ENCODE peak calls at places on chromosomes 3 and 15, in nine cellular contexts. One of them, this sample, is unnamed.

GRCh38 chr15:47742742-47743141 is 25.4 kb downstream of the SEMA6D start:
- DNase-seq in right atrium auricular region: no peak
- DNase-seq in brain microvascular endothelial cell: no peak
- DNase-seq in astrocyte of the spinal cord: no peak
- DNase-seq in MM.1S: no peak
- DNase-seq in nephron progenitor cell: no peak
- DNase-seq in cardiac fibroblast: no peak
- DNase-seq in MCF 10A: no peak
- DNase-seq in tibial artery: no peak
- DNase-seq in this sample: no peak

GRCh38 chr15:91243806-91244205 is 143.7 kb downstream of the SV2B start:
- DNase-seq in brain microvascular endothelial cell: no peak
- DNase-seq in astrocyte of the spinal cord: no peak
- DNase-seq in MCF 10A: peak; percentile 21
- DNase-seq in tibial artery: no peak
- DNase-seq in right atrium auricular region: no peak
- DNase-seq in nephron progenitor cell: no peak
- DNase-seq in cardiac fibroblast: no peak
- DNase-seq in MM.1S: no peak
- DNase-seq in this sample: no peak

GRCh38 chr3:17478673-17479072 is 263.8 kb downstream of the TBC1D5 start:
- DNase-seq in nephron progenitor cell: no peak
- DNase-seq in cardiac fibroblast: peak; percentile 93
- DNase-seq in astrocyte of the spinal cord: peak; percentile 33
- DNase-seq in MCF 10A: peak; percentile 39
- DNase-seq in MM.1S: no peak
- DNase-seq in brain microvascular endothelial cell: peak; percentile 77
- DNase-seq in right atrium auricular region: no peak
- DNase-seq in tibial artery: no peak
- DNase-seq in this sample: no peak

GRCh38 chr3:160950542-160950941 is 154.6 kb downstream of the B3GALNT1 start:
- DNase-seq in astrocyte of the spinal cord: no peak
- DNase-seq in right atrium auricular region: no peak
- DNase-seq in cardiac fibroblast: no peak
- DNase-seq in nephron progenitor cell: no peak
- DNase-seq in MM.1S: no peak
- DNase-seq in MCF 10A: no peak
- DNase-seq in brain microvascular endothelial cell: no peak
- DNase-seq in tibial artery: no peak
- DNase-seq in this sample: no peak

GRCh38 chr15:25694238-25694584 is 168.9 kb downstream of the ATP10A start:
- DNase-seq in right atrium auricular region: no peak
- DNase-seq in astrocyte of the spinal cord: no peak
- DNase-seq in nephron progenitor cell: no peak
- DNase-seq in MM.1S: no peak
- DNase-seq in cardiac fibroblast: no peak
- DNase-seq in brain microvascular endothelial cell: no peak
- DNase-seq in MCF 10A: no peak
- DNase-seq in tibial artery: no peak
- DNase-seq in this sample: no peak

GRCh38 chr15:86879250-86880229 is 799.9 kb downstream of the AGBL1 start:
- DNase-seq in right atrium auricular region: no peak
- DNase-seq in MCF 10A: no peak
- DNase-seq in cardiac fibroblast: no peak
- DNase-seq in brain microvascular endothelial cell: no peak
- DNase-seq in tibial artery: no peak
- DNase-seq in nephron progenitor cell: no peak
- DNase-seq in MM.1S: no peak
- DNase-seq in astrocyte of the spinal cord: no peak
- DNase-seq in this sample: no peak

GRCh38 chr15:52191207-52191606 is at the start of gene GNB5:
- DNase-seq in right atrium auricular region: no peak
- DNase-seq in MM.1S: no peak
- DNase-seq in astrocyte of the spinal cord: no peak
- DNase-seq in MCF 10A: no peak
- DNase-seq in nephron progenitor cell: no peak
- DNase-seq in cardiac fibroblast: no peak
- DNase-seq in tibial artery: no peak
- DNase-seq in brain microvascular endothelial cell: no peak
- DNase-seq in this sample: no peak

GRCh38 chr15:93974804-93975481 is 256.4 kb upstream of the MCTP2 start:
- DNase-seq in MCF 10A: peak; percentile 70
- DNase-seq in tibial artery: no peak
- DNase-seq in astrocyte of the spinal cord: peak; percentile 53
- DNase-seq in nephron progenitor cell: peak; percentile 10
- DNase-seq in brain microvascular endothelial cell: peak; percentile 35
- DNase-seq in right atrium auricular region: no peak
- DNase-seq in cardiac fibroblast: peak; percentile 43
- DNase-seq in MM.1S: peak; percentile 30
- DNase-seq in this sample: no peak

GRCh38 chr3:59266551-59266950 is 216.7 kb upstream of the CFAP20DC start:
- DNase-seq in cardiac fibroblast: peak; percentile 8
- DNase-seq in tibial artery: no peak
- DNase-seq in MCF 10A: no peak
- DNase-seq in nephron progenitor cell: no peak
- DNase-seq in MM.1S: no peak
- DNase-seq in right atrium auricular region: no peak
- DNase-seq in brain microvascular endothelial cell: peak; percentile 20
- DNase-seq in astrocyte of the spinal cord: peak; percentile 30
- DNase-seq in this sample: no peak

GRCh38 chr3:25468866-25469319 is 40.8 kb downstream of the RARB start:
- DNase-seq in MM.1S: no peak
- DNase-seq in nephron progenitor cell: peak; percentile 18
- DNase-seq in astrocyte of the spinal cord: peak; percentile 74
- DNase-seq in MCF 10A: no peak
- DNase-seq in brain microvascular endothelial cell: peak; percentile 71
- DNase-seq in right atrium auricular region: peak; percentile 83
- DNase-seq in tibial artery: peak; percentile 72
- DNase-seq in cardiac fibroblast: peak; percentile 89
- DNase-seq in this sample: no peak

DNA sequence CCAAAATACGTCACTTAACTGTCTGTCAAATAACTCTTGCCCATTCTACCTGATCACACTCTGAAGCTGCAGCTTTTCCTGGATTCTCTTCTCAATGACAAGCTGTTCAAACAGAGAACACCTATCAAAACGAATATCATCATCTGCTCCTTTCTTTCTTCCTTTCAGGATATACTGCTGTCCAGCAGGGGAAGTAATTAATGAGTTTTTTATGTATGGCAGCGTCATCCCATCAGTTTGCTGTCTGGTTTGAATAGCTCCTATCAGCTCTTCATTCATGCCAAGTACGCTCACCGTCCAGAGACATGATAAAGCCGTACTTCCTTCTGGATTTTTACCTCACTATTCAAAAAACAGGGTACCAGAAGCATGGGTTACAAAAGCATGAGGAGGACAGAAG is at the start of gene CHRM5:
- DNase-seq in brain microvascular endothelial cell: no peak
- DNase-seq in cardiac fibroblast: no peak
- DNase-seq in tibial artery: no peak
- DNase-seq in MM.1S: no peak
- DNase-seq in nephron progenitor cell: no peak
- DNase-seq in right atrium auricular region: no peak
- DNase-seq in astrocyte of the spinal cord: no peak
- DNase-seq in MCF 10A: no peak
- DNase-seq in this sample: no peak
- TF ChIP-seq CTCF in brain microvascular endothelial cell: peak; percentile 4
- TF ChIP-seq CTCF in cardiac fibroblast: no peak
- TF ChIP-seq CTCF in tibial artery: no peak
- TF ChIP-seq CTCF in MM.1S: no peak
- TF ChIP-seq CTCF in nephron progenitor cell: no peak
- TF ChIP-seq CTCF in right atrium auricular region: no peak
- TF ChIP-seq CTCF in astrocyte of the spinal cord: no peak
- TF ChIP-seq CTCF in MCF 10A: no peak
- TF ChIP-seq CTCF in this sample: no peak

DNA sequence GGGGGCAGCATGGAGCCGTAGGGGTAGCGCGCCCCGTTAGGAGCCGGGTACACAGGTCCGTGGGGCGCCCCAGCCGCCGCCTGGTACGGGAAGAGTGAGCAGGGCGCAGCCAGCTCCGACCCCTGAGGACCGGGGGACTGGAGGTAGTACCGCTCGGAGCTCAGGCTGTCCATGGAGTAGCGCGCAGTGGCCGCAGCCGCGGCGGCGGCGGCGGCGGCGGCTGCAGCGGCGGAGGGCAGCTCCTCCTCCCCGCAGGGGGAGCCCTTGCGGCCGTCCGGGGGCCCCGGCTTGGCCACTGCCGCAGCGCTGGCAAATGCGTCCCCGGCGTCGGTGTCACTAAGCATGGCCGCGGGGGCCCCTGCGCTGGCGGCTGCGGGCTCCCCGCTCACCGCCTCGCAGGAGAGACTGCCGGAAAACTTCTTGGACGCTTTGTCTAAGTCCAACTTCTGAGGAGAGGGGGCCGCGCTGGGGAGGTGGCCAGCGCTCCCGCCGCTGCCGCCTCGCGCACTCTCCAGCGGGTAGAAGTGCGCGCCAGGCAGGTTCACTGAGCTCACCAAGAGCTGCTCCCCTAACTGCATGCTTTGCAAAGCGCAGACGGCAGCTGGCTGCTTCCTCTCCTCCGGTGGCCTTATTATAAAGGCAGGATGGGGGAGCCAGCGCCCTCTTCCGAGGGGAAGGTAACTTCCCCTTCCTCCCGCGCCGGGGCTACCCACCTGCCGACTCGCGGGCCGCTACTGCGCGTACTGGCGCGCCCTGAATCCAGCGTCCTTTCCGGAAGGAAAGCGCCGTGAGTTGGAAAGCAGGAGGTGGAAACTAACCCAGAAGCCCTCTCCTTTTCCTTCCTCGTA is at the start of gene EOMES:
- DNase-seq in nephron progenitor cell: peak; percentile 64
- DNase-seq in MM.1S: peak; percentile 68
- DNase-seq in tibial artery: no peak
- DNase-seq in MCF 10A: peak; percentile 70
- DNase-seq in astrocyte of the spinal cord: peak; percentile 58
- DNase-seq in brain microvascular endothelial cell: no peak
- DNase-seq in right atrium auricular region: no peak
- DNase-seq in cardiac fibroblast: peak; percentile 60
- DNase-seq in this sample: peak; percentile 67
- TF ChIP-seq CTCF in nephron progenitor cell: peak; percentile 5
- TF ChIP-seq CTCF in MM.1S: peak; percentile 37
- TF ChIP-seq CTCF in tibial artery: no peak
- TF ChIP-seq CTCF in MCF 10A: peak; percentile 82
- TF ChIP-seq CTCF in astrocyte of the spinal cord: peak; percentile 4
- TF ChIP-seq CTCF in brain microvascular endothelial cell: peak; percentile 39
- TF ChIP-seq CTCF in right atrium auricular region: no peak
- TF ChIP-seq CTCF in cardiac fibroblast: peak; percentile 19
- TF ChIP-seq CTCF in this sample: peak; percentile 59

GRCh38 chr3:33658971-33659848 is 58.8 kb downstream of the CLASP2 start:
- DNase-seq in cardiac fibroblast: peak; percentile 68
- DNase-seq in brain microvascular endothelial cell: peak; percentile 74
- DNase-seq in astrocyte of the spinal cord: peak; percentile 89
- DNase-seq in nephron progenitor cell: peak; percentile 61
- DNase-seq in right atrium auricular region: peak; percentile 68
- DNase-seq in MCF 10A: peak; percentile 53
- DNase-seq in MM.1S: peak; percentile 91
- DNase-seq in tibial artery: peak; percentile 65
- DNase-seq in this sample: peak; percentile 39
- TF ChIP-seq CTCF in cardiac fibroblast: no peak
- TF ChIP-seq CTCF in brain microvascular endothelial cell: no peak
- TF ChIP-seq CTCF in astrocyte of the spinal cord: no peak
- TF ChIP-seq CTCF in nephron progenitor cell: no peak
- TF ChIP-seq CTCF in right atrium auricular region: no peak
- TF ChIP-seq CTCF in MCF 10A: no peak
- TF ChIP-seq CTCF in MM.1S: no peak
- TF ChIP-seq CTCF in tibial artery: no peak
- TF ChIP-seq CTCF in this sample: no peak

DNA sequence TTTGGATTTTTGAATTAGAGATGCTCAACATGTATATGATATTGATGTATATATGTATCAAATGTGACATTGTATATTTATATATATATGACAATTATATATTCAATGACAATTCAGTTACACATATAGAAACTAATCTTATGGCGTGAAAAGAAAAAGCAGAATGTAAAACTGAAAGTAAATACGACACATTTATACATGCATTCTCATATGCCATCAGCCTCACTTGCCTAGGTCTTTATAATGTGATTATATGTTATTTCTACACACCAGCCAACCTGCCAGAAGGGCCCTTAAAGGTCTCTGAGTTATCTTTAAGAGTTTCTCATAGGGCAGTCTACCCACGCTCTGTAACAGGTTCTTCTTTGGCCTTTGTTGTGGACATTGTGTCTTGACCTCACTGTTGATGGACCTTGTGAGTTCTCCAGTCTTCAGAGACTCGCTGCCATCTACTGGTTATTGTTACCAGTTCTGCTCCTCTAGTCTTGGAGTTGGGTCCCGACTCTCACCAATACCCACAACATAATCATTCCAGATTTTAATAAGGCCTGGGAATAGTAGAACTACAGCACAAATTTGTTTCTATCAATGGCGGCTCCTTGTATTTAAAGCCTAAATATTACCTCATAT is 371.5 kb upstream of the GOLIM4 start:
- DNase-seq in MM.1S: peak; percentile 84
- DNase-seq in tibial artery: no peak
- DNase-seq in cardiac fibroblast: peak; percentile 51
- DNase-seq in astrocyte of the spinal cord: peak; percentile 45
- DNase-seq in nephron progenitor cell: no peak
- DNase-seq in brain microvascular endothelial cell: peak; percentile 74
- DNase-seq in right atrium auricular region: no peak
- DNase-seq in MCF 10A: peak; percentile 24
- DNase-seq in this sample: no peak
- TF ChIP-seq CTCF in MM.1S: peak; percentile 75
- TF ChIP-seq CTCF in tibial artery: no peak
- TF ChIP-seq CTCF in cardiac fibroblast: peak; percentile 26
- TF ChIP-seq CTCF in astrocyte of the spinal cord: peak; percentile 51
- TF ChIP-seq CTCF in nephron progenitor cell: peak; percentile 22
- TF ChIP-seq CTCF in brain microvascular endothelial cell: peak; percentile 74
- TF ChIP-seq CTCF in right atrium auricular region: no peak
- TF ChIP-seq CTCF in MCF 10A: peak; percentile 9
- TF ChIP-seq CTCF in this sample: no peak

GRCh38 chr3:63908081-63908736 is 4.0 kb downstream of the SCAANT1 start:
- DNase-seq in tibial artery: no peak
- DNase-seq in MCF 10A: no peak
- DNase-seq in right atrium auricular region: no peak
- DNase-seq in MM.1S: no peak
- DNase-seq in cardiac fibroblast: no peak
- DNase-seq in astrocyte of the spinal cord: peak; percentile 33
- DNase-seq in brain microvascular endothelial cell: no peak
- DNase-seq in nephron progenitor cell: no peak
- DNase-seq in this sample: no peak
- TF ChIP-seq CTCF in tibial artery: no peak
- TF ChIP-seq CTCF in MCF 10A: no peak
- TF ChIP-seq CTCF in right atrium auricular region: no peak
- TF ChIP-seq CTCF in MM.1S: no peak
- TF ChIP-seq CTCF in cardiac fibroblast: peak; percentile 22
- TF ChIP-seq CTCF in astrocyte of the spinal cord: peak; percentile 44
- TF ChIP-seq CTCF in brain microvascular endothelial cell: peak; percentile 50
- TF ChIP-seq CTCF in nephron progenitor cell: peak; percentile 12
- TF ChIP-seq CTCF in this sample: no peak

This sample was measured in natural killer cell.